ENCODE peak calls at places on chromosome 19, in six cellular contexts. Y is GM13976, U is AML-193, B is NCI-H446 treated with DMSO at 0.1 percent for 48 hours, T is C1 segment of cervical spinal cord, E is GDM1. I is an unnamed sample.

GRCh38 chr19:15636026-15636425 is 4.7 kb upstream of the CYP4F3 start:
- DNase-seq in Y (no peak), U (no peak), B (no peak), T (peak; percentile 34), E (no peak), I (peak; percentile 13)

GRCh38 chr19:1133471-1133929 is 29.7 kb downstream of the GPX4 start:
- DNase-seq in Y (peak; percentile 93), U (no peak), B (no peak), T (no peak), E (peak; percentile 89), I (no peak)

GRCh38 chr19:33482486-33482885 is 39.1 kb downstream of the PEPD start:
- DNase-seq in Y (no peak), U (no peak), B (peak; percentile 14), T (no peak), E (no peak), I (no peak)

GRCh38 chr19:54343868-54344267 is 4.9 kb upstream of the LILRA4 start:
- DNase-seq in Y (no peak), U (peak; percentile 68), B (no peak), T (no peak), E (no peak), I (no peak)

GRCh38 chr19:42357290-42357689 is 31.9 kb downstream of the MEGF8 start:
- DNase-seq in Y (no peak), U (no peak), B (no peak), T (no peak), E (no peak), I (no peak)

GRCh38 chr19:54391589-54392061 is 23.6 kb upstream of the TTYH1 start:
- DNase-seq in Y (no peak), U (no peak), B (no peak), T (no peak), E (no peak), I (no peak)

GRCh38 chr19:12757544-12758274 is 6.1 kb downstream of the BEST2 start:
- DNase-seq in Y (peak; percentile 88), U (no peak), B (peak; percentile 19), T (peak; percentile 44), E (peak; percentile 18), I (no peak)

GRCh38 chr19:14054099-14054498 is 7.8 kb downstream of the PALM3 start:
- DNase-seq in Y (no peak), U (no peak), B (no peak), T (no peak), E (no peak), I (no peak)

GRCh38 chr19:2127758-2128157 is 23.6 kb downstream of the AP3D1 start:
- DNase-seq in Y (no peak), U (no peak), B (no peak), T (no peak), E (no peak), I (no peak)

GRCh38 chr19:9009935-9010651 is at the start of gene MUC16:
- DNase-seq in Y (no peak), U (no peak), B (no peak), T (no peak), E (no peak), I (no peak)

GRCh38 chr19:47228168-47228936 is 2.6 kb downstream of the BBC3 start:
- DNase-seq in Y (peak; percentile 62), U (peak; percentile 3), B (no peak), T (peak; percentile 60), E (no peak), I (no peak)

GRCh38 chr19:6233827-6234511 is 45.8 kb downstream of the MLLT1 start:
- DNase-seq in Y (no peak), U (no peak), B (no peak), T (no peak), E (no peak), I (no peak)

GRCh38 chr19:49718511-49718910 is 27.6 kb downstream of the CPT1C start:
- DNase-seq in Y (no peak), U (no peak), B (no peak), T (no peak), E (no peak), I (no peak)

GRCh38 chr19:5817218-5817617 is 12.4 kb downstream of the NRTN start:
- DNase-seq in Y (no peak), U (no peak), B (no peak), T (no peak), E (no peak), I (no peak)

GRCh38 chr19:54426291-54426918 is 11.1 kb downstream of the TTYH1 start:
- DNase-seq in Y (no peak), U (no peak), B (no peak), T (no peak), E (no peak), I (no peak)

GRCh38 chr19:46786236-46787039 is 2.0 kb downstream of the SLC1A5 start:
- DNase-seq in Y (peak; percentile 84), U (peak; percentile 82), B (peak; percentile 47), T (peak; percentile 47), E (peak; percentile 63), I (peak; percentile 68)

GRCh38 chr19:3483226-3483628 is at the start of gene SMIM44:
- DNase-seq in Y (no peak), U (no peak), B (no peak), T (no peak), E (no peak), I (no peak)

GRCh38 chr19:54949412-54949811 is 2.1 kb upstream of the NLRP7 start:
- DNase-seq in Y (peak; percentile 67), U (no peak), B (no peak), T (no peak), E (no peak), I (no peak)

GRCh38 chr19:29062486-29063435 is 150.2 kb downstream of the UQCRFS1 start:
- DNase-seq in Y (no peak), U (no peak), B (no peak), T (no peak), E (no peak), I (peak; percentile 3)

GRCh38 chr19:50046649-50047503 is 21.1 kb downstream of the ZNF473 start:
- DNase-seq in Y (no peak), U (no peak), B (no peak), T (peak; percentile 35), E (peak; percentile 26), I (peak; percentile 74)

GRCh38 chr19:15297416-15298224 is 34.7 kb downstream of the BRD4 start:
- DNase-seq in Y (no peak), U (no peak), B (no peak), T (no peak), E (no peak), I (no peak)

GRCh38 chr19:33812388-33813330 is 16.0 kb downstream of the KCTD15 start:
- DNase-seq in Y (no peak), U (no peak), B (no peak), T (no peak), E (no peak), I (no peak)

GRCh38 chr19:39413269-39413902 is 917 bp downstream of the PLEKHG2 start:
- DNase-seq in Y (peak; percentile 66), U (no peak), B (no peak), T (peak; percentile 48), E (peak; percentile 17), I (no peak)

GRCh38 chr19:55384576-55385235 is 614 bp upstream of the TMEM238 start:
- DNase-seq in Y (no peak), U (peak; percentile 9), B (no peak), T (peak; percentile 57), E (no peak), I (peak; percentile 18)

GRCh38 chr19:1354496-1355257 is 29.0 kb upstream of the NDUFS7 start:
- DNase-seq in Y (peak; percentile 99), U (peak; percentile 67), B (peak; percentile 68), T (peak; percentile 90), E (peak; percentile 78), I (peak; percentile 89)

GRCh38 chr19:33712268-33712667 is 84.4 kb upstream of the KCTD15 start:
- DNase-seq in Y (no peak), U (no peak), B (no peak), T (no peak), E (no peak), I (no peak)